ENCODE peak calls at places on chromosomes 12 and 14, in four cellular contexts. F is HepG2; G is CD8-positive, alpha-beta T cell; M is left lung. E is an unnamed sample. For H3K27me3, the result is how much of the 10 kb centered on the place peaks cover.

GRCh38 chr12:57031228-57031670 is 14.9 kb upstream of the TAC3 start:
- DNase-seq in F (peak), G (no peak), M (no peak), E (no peak)

GRCh38 chr14:100815478-100816285 is 10.2 kb upstream of the MEG3 start:
- DNase-seq in F (peak), G (no peak), M (no peak), E (no peak)

GRCh38 chr14:69107407-69108003 is 45.4 kb downstream of the DCAF5 start:
- DNase-seq in F (peak), G (peak), M (no peak), E (peak)

GRCh38 chr14:34075095-34075744 is 124.3 kb upstream of the EGLN3 start:
- DNase-seq in F (no peak), G (no peak), M (no peak), E (no peak)

GRCh38 chr12:27620121-27620520 is 76.1 kb upstream of the REP15 start:
- DNase-seq in F (no peak), G (no peak), M (no peak), E (no peak)

GRCh38 chr14:75979641-75980422 is 2.0 kb downstream of the TGFB3 start:
- DNase-seq in F (no peak), G (no peak), M (peak), E (no peak)

GRCh38 chr14:47044841-47045240 is 393.3 kb upstream of the RPL10L start:
- DNase-seq in F (no peak), G (no peak), M (no peak), E (peak)

GRCh38 chr14:70646705-70647104 is 5.0 kb downstream of the TTC9 start:
- DNase-seq in F (no peak), G (no peak), M (no peak), E (no peak)

GRCh38 chr14:32077081-32078029 is at the start of gene ARHGAP5:
- DNase-seq in F (peak), G (peak), M (no peak), E (no peak)

GRCh38 chr12:68837215-68837614 is 29.2 kb downstream of the MDM2 start:
- DNase-seq in F (no peak), G (no peak), M (no peak), E (no peak)

GRCh38 chr14:91245029-91245428 is 525 bp upstream of the GPR68 start:
- DNase-seq in F (no peak), G (peak), M (no peak), E (no peak)

GRCh38 chr12:108337235-108338223 is 1.6 kb downstream of the CMKLR1 start:
- DNase-seq in F (peak), G (no peak), M (no peak), E (peak)

GRCh38 chr12:82595946-82596345 is 90.8 kb upstream of the TMTC2 start:
- DNase-seq in F (no peak), G (no peak), M (no peak), E (no peak)

GRCh38 chr14:64232095-64232830 is 61.9 kb downstream of the ESR2 start:
- DNase-seq in F (no peak), G (no peak), M (no peak), E (no peak)

GRCh38 chr14:71089974-71090373 is 182.7 kb downstream of the PCNX1 start:
- DNase-seq in F (no peak), G (no peak), M (no peak), E (no peak)

GRCh38 chr14:54333511-54333910 is 63.3 kb upstream of the CDKN3 start:
- DNase-seq in F (no peak), G (no peak), M (no peak), E (no peak)

GRCh38 chr12:14239350-14239934 is 126.0 kb upstream of the ATF7IP start:
- DNase-seq in F (peak), G (peak), M (peak), E (peak)

GRCh38 chr12:56836317-56836716 is 73.2 kb downstream of the HSD17B6 start:
- DNase-seq in F (no peak), G (no peak), M (peak), E (no peak)

GRCh38 chr14:64628940-64629403 is 75.3 kb upstream of the PLEKHG3 start:
- DNase-seq in F (no peak), G (no peak), M (no peak), E (no peak)

GRCh38 chr12:80763874-80764273 is 47.2 kb downstream of the MYF5 start:
- DNase-seq in F (peak), G (no peak), M (no peak), E (no peak)

GRCh38 chr12:4909734-4910501 is at the start of gene KCNA1:
- DNase-seq in F (no peak), G (no peak), M (no peak), E (no peak)
- H3K27me3 ChIP-seq in F (under half), G (under half), M (half or more), E (under half)

GRCh38 chr14:36454599-36455240 is 65.3 kb downstream of the NKX2-1 start:
- DNase-seq in F (peak), G (no peak), M (no peak), E (peak)
- H3K27me3 ChIP-seq in F (under half), G (under half), M (under half), E (under half)

GRCh38 chr12:52198454-52199215 is 6.8 kb upstream of the KRT80 start:
- DNase-seq in F (no peak), G (no peak), M (peak), E (no peak)

GRCh38 chr12:52199294-52199920 is 7.6 kb upstream of the KRT80 start:
- DNase-seq in F (no peak), G (no peak), M (no peak), E (no peak)

GRCh38 chr12:52195065-52195730 is 3.4 kb upstream of the KRT80 start:
- DNase-seq in F (no peak), G (no peak), M (no peak), E (no peak)

GRCh38 chr12:52200086-52200782 is 8.4 kb upstream of the KRT80 start:
- DNase-seq in F (no peak), G (no peak), M (no peak), E (no peak)

GRCh38 chr12:52197371-52198231 is 5.8 kb upstream of the KRT80 start:
- DNase-seq in F (no peak), G (no peak), M (peak), E (no peak)
- H3K27me3 ChIP-seq in F (under half), G (under half), M (under half), E (under half)

DNA sequence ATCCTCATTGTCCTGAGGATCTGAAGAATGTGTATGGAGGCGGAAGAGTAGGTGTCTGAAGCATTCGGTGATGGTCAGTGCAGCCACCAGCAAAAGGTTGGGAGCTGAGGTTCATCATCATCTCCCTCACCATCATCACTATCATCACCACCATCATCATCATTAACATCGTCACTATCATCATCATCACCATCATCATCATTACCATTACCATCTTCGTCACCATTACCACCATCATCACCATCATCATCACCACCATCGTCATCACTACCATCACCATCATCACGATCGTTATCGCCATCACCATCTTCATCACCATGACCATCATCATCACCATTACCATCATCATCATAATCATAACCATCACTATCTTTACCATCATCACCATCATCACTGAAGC is 90.8 kb upstream of the TMEM132D start:
- DNase-seq in F (no peak), G (no peak), M (no peak), E (no peak)
- H3K27me3 ChIP-seq in F (under half), G (under half), M (under half), E (under half)

DNA sequence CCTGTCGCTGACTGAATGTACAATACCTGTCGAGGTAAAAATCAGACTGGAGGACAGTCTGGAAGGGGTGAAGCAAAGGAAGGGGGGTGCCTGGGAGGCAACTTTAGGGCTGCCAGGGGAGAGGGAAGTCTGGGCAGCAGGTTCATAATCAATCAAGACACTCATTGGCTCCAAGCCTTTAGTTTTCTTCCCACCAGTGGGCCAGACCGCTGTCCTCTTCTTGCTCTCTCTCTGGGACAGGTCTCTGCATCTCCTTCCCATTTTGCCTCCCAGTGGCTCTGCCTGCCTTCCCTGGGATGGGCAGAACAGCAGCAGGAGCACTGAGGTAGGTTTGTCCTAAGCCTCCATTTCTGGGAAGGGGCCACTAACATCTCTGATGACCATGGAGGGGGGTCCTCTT is 206.5 kb downstream of the TTC8 start:
- DNase-seq in F (no peak), G (no peak), M (no peak), E (no peak)
- H3K27me3 ChIP-seq in F (under half), G (under half), M (half or more), E (under half)

GRCh38 chr12:54027442-54027786 is 826 bp upstream of the HOXC6 start:
- DNase-seq in F (no peak), G (no peak), M (no peak), E (no peak)
- H3K27me3 ChIP-seq in F (under half), G (half or more), M (half or more), E (under half)

GRCh38 chr14:105852378-105853088 is 326.1 kb downstream of the TMEM121 start:
- DNase-seq in F (no peak), G (no peak), M (peak), E (no peak)
- H3K27me3 ChIP-seq in F (under half), G (under half), M (under half), E (under half)

E was measured in Caco-2.